ENCODE peak calls at places on chromosomes 4 and X, in six cellular contexts. F is cardiac fibroblast, U is HepG2, N is heart left ventricle, X is coronary artery, Z is PC-3. D is an unnamed sample.

GRCh38 chr4:948936-949300 is 16.7 kb downstream of the TMEM175 start:
- DNase-seq in F (no peak), X (no peak), N (no peak), Z (no peak), U (no peak), D (no peak)

GRCh38 chr4:122874194-122874593 is 47.6 kb downstream of the FGF2 start:
- DNase-seq in U (peak), Z (peak), X (no peak), N (no peak), F (peak), D (peak)

GRCh38 chrX:17375631-17376380 is 806 bp downstream of the NHS start:
- DNase-seq in N (peak), Z (peak), U (no peak), F (peak), X (no peak), D (peak)

GRCh38 chrX:154797006-154797405 is 8.3 kb downstream of the MPP1 start:
- DNase-seq in N (no peak), Z (peak), U (no peak), X (no peak), F (peak), D (no peak)

GRCh38 chrX:21926527-21927278 is 13.8 kb upstream of the SMS start:
- DNase-seq in F (peak), N (no peak), X (no peak), U (peak), Z (peak), D (peak)

GRCh38 chrX:150690126-150690525 is 3.1 kb upstream of the MTMR1 start:
- DNase-seq in Z (peak), F (peak), U (no peak), N (no peak), X (no peak), D (peak)

GRCh38 chrX:130878350-130879341 is 24.4 kb downstream of the ENOX2 start:
- DNase-seq in Z (peak), U (no peak), X (no peak), N (peak), F (peak), D (peak)

GRCh38 chr4:29423836-29424721 is 1296.1 kb upstream of the PCDH7 start:
- DNase-seq in N (no peak), Z (peak), U (no peak), F (peak), X (no peak), D (peak)

GRCh38 chrX:96538104-96538725 is 146.4 kb upstream of the DIAPH2 start:
- DNase-seq in N (no peak), F (no peak), X (no peak), U (no peak), Z (peak), D (no peak)

GRCh38 chr4:122221322-122221721 is 69.2 kb downstream of the BLTP1 start:
- DNase-seq in N (no peak), F (no peak), Z (no peak), X (no peak), U (no peak), D (no peak)

GRCh38 chrX:2385224-2385623 is 115.6 kb downstream of the DHRSX start:
- DNase-seq in X (no peak), U (no peak), F (peak), Z (peak), N (no peak), D (peak)

GRCh38 chr4:995311-996026 is 2.3 kb upstream of the SLC26A1 start:
- DNase-seq in Z (no peak), F (no peak), X (no peak), N (no peak), U (no peak), D (no peak)

GRCh38 chr4:114263233-114263632 is 283.8 kb upstream of the ARSJ start:
- DNase-seq in N (no peak), F (peak), U (no peak), Z (peak), X (no peak), D (peak)

GRCh38 chrX:55135171-55135570 is 46.4 kb downstream of the PAGE2 start:
- DNase-seq in N (peak), U (peak), X (no peak), F (peak), Z (peak), D (peak)

GRCh38 chr4:165838575-165838974 is 34.5 kb upstream of the TLL1 start:
- DNase-seq in U (no peak), F (no peak), Z (no peak), N (no peak), X (no peak), D (no peak)

GRCh38 chrX:44306336-44306735 is 37.1 kb downstream of the EFHC2 start:
- DNase-seq in F (peak), U (no peak), N (no peak), Z (peak), X (no peak), D (peak)

GRCh38 chr4:20652226-20652836 is 47.9 kb upstream of the PACRGL start:
- DNase-seq in X (no peak), N (no peak), Z (no peak), U (no peak), F (no peak), D (no peak)

GRCh38 chr4:175499735-175500352 is 312.2 kb downstream of the GPM6A start:
- DNase-seq in X (no peak), F (no peak), N (no peak), Z (no peak), U (no peak), D (no peak)

GRCh38 chrX:33273521-33273920 is 62.2 kb upstream of the DMD start:
- DNase-seq in U (no peak), Z (no peak), N (no peak), F (peak), X (no peak), D (no peak)

GRCh38 chr4:35900608-35901243 is 343.6 kb downstream of the ARAP2 start:
- DNase-seq in N (no peak), X (no peak), U (no peak), F (no peak), Z (no peak), D (no peak)

GRCh38 chr4:119592708-119593298 is 35.8 kb downstream of the PDE5A start:
- DNase-seq in F (no peak), X (no peak), N (no peak), Z (no peak), U (no peak), D (no peak)

GRCh38 chr4:83054928-83055327 is 19.9 kb downstream of the COPS4 start:
- DNase-seq in X (no peak), Z (peak), U (no peak), N (no peak), F (peak), D (peak)

GRCh38 chr4:144647095-144647959 is 1.4 kb downstream of the HHIP start:
- DNase-seq in N (no peak), F (peak), X (no peak), U (no peak), Z (no peak), D (peak)

GRCh38 chr4:86048426-86048825 is 311.4 kb downstream of the MAPK10 start:
- DNase-seq in X (no peak), Z (peak), U (no peak), N (no peak), F (peak), D (peak)

GRCh38 chr4:6767341-6767724 is 15.2 kb upstream of the KIAA0232 start:
- DNase-seq in X (no peak), Z (peak), U (no peak), F (no peak), N (no peak), D (no peak)

GRCh38 chrX:66035667-66036066 is 4.2 kb downstream of the VSIG4 start:
- DNase-seq in N (no peak), Z (no peak), U (no peak), F (no peak), X (no peak), D (no peak)

GRCh38 chrX:9188117-9188516 is 154.2 kb upstream of the FAM9B start:
- DNase-seq in Z (no peak), X (no peak), F (no peak), U (no peak), N (no peak), D (no peak)

GRCh38 chr4:156293657-156294297 is 340.1 kb upstream of the CTSO start:
- DNase-seq in U (no peak), X (no peak), N (no peak), Z (peak), F (peak), D (peak)

GRCh38 chr4:173529505-173530325 is at the start of gene HAND2:
- DNase-seq in F (peak), N (peak), X (no peak), U (no peak), Z (no peak), D (peak)

GRCh38 chr4:182221987-182222386 is 21.2 kb upstream of the TENM3 start:
- DNase-seq in F (no peak), N (no peak), X (no peak), Z (no peak), U (no peak), D (no peak)
- TF ChIP-seq CTCF in F (no peak), N (no peak), X (no peak), Z (no peak), U (no peak), D (no peak)

GRCh38 chr4:168797738-168798375 is 212.2 kb downstream of the CBR4 start:
- DNase-seq in U (no peak), N (no peak), F (no peak), X (no peak), Z (no peak), D (no peak)
- H3K4me3 ChIP-seq in U (no peak), N (no peak), F (no peak), X (no peak), Z (no peak), D (no peak)

DNA sequence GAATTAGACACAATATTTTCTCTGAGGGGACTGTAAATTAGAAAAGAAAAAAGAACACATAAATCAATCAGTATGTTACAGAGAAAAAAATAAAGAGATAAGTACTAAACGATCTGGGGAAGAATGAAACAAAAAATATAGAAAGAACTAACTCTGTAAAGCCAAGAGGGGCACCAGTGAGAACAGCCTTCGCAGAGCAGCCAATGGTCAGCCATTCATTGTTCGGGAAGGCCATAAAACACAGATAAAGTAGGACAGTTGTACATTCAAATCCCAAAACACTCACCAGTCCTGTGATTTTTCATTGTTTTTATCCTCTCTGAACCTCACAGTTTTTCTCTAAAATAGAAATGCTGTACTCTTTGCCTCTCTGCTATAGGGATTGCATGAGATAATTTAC is 127.9 kb downstream of the NEK1 start:
- DNase-seq in F (peak), U (no peak), Z (no peak), N (no peak), X (no peak), D (peak)
- TF ChIP-seq CTCF in F (no peak), U (no peak), Z (peak), N (no peak), X (no peak), D (peak)

GRCh38 chr4:105785792-105786191 is 77.2 kb downstream of the GSTCD start:
- DNase-seq in N (no peak), X (no peak), Z (no peak), U (no peak), F (no peak), D (no peak)
- H3K4me3 ChIP-seq in N (no peak), X (no peak), Z (no peak), U (no peak), F (no peak), D (no peak)

D was measured in foreskin fibroblast.